ENCODE peak calls at places on chromosome X, in six cellular contexts. K is IMR-90, R is lower lobe of right lung, Q is Caki2, A is fibroblast of lung, X is PC-9. O is an unnamed sample.

GRCh38 chrX:80807606-80808159 is 2.0 kb downstream of the BRWD3 start:
- DNase-seq in R (no peak), Q (peak; percentile 15), A (no peak), K (no peak), X (no peak), O (no peak)

GRCh38 chrX:111039606-111040005 is 56.4 kb upstream of the PAK3 start:
- DNase-seq in K (no peak), Q (no peak), A (peak; percentile 10), X (no peak), R (no peak), O (no peak)

GRCh38 chrX:72297953-72298730 is 7.6 kb downstream of the CITED1 start:
- DNase-seq in Q (no peak), K (no peak), X (no peak), R (no peak), A (peak; percentile 19), O (no peak)

GRCh38 chrX:143873343-143873742 is 10.5 kb upstream of the UBE2NL start:
- DNase-seq in Q (no peak), X (peak; percentile 11), R (no peak), K (no peak), A (peak; percentile 28), O (no peak)

GRCh38 chrX:53045002-53045401 is 3.6 kb upstream of the GPR173 start:
- DNase-seq in A (no peak), R (no peak), Q (no peak), K (no peak), X (no peak), O (no peak)

GRCh38 chrX:94123062-94123461 is 449.1 kb downstream of the FAM133A start:
- DNase-seq in Q (no peak), A (no peak), R (no peak), X (no peak), K (no peak), O (no peak)

GRCh38 chrX:9700555-9700954 is 65.1 kb downstream of the GPR143 start:
- DNase-seq in X (no peak), A (no peak), Q (no peak), R (no peak), K (no peak), O (no peak)

GRCh38 chrX:153703036-153703370 is 15.3 kb downstream of the SLC6A8 start:
- DNase-seq in X (peak; percentile 19), K (peak; percentile 75), A (peak; percentile 79), R (peak; percentile 58), Q (peak; percentile 45), O (no peak)

GRCh38 chrX:43448688-43449087 is 207.4 kb upstream of the MAOA start:
- DNase-seq in K (no peak), A (no peak), X (no peak), R (no peak), Q (no peak), O (no peak)

GRCh38 chrX:155027509-155028066 is 944 bp downstream of the FUNDC2 start:
- DNase-seq in R (no peak), A (peak; percentile 77), K (peak; percentile 70), Q (peak; percentile 40), X (peak; percentile 7), O (no peak)

GRCh38 chrX:18931972-18932371 is 51.9 kb downstream of the PHKA2 start:
- DNase-seq in R (no peak), K (peak; percentile 30), A (peak; percentile 7), X (no peak), Q (peak; percentile 10), O (no peak)

GRCh38 chrX:70481424-70481823 is 36.8 kb downstream of the DLG3 start:
- DNase-seq in A (no peak), K (no peak), Q (peak; percentile 40), R (no peak), X (no peak), O (no peak)

GRCh38 chrX:72268601-72269365 is 8.3 kb downstream of the RPS4X start:
- DNase-seq in A (peak; percentile 69), Q (no peak), X (no peak), K (peak; percentile 92), R (no peak), O (no peak)

GRCh38 chrX:31349515-31349914 is 277.7 kb upstream of the FTHL17 start:
- DNase-seq in R (no peak), Q (no peak), K (no peak), X (no peak), A (no peak), O (no peak)

GRCh38 chrX:22057667-22058066 is 25.5 kb downstream of the PHEX start:
- DNase-seq in X (no peak), R (no peak), K (no peak), A (no peak), Q (no peak), O (no peak)

GRCh38 chrX:70444326-70445196 is at the start of gene DLG3:
- DNase-seq in R (no peak), A (peak; percentile 41), Q (no peak), X (peak; percentile 12), K (peak; percentile 51), O (no peak)

GRCh38 chrX:107787827-107788226 is 10.3 kb downstream of the NCBP2L start:
- DNase-seq in K (no peak), A (peak; percentile 10), Q (no peak), X (no peak), R (no peak), O (no peak)

GRCh38 chrX:133544105-133544504 is 128.8 kb upstream of the GPC4 start:
- DNase-seq in R (no peak), K (peak; percentile 7), Q (peak; percentile 75), X (peak; percentile 70), A (peak; percentile 72), O (no peak)

GRCh38 chrX:110402091-110402854 is 43.6 kb downstream of the RTL9 start:
- DNase-seq in X (peak; percentile 86), Q (no peak), A (peak; percentile 74), K (peak; percentile 74), R (no peak), O (no peak)

GRCh38 chrX:101385795-101386541 is at the start of gene BTK:
- DNase-seq in A (no peak), Q (no peak), R (peak; percentile 51), K (no peak), X (no peak), O (no peak)

GRCh38 chrX:20477836-20478532 is 211.3 kb upstream of the RPS6KA3 start:
- DNase-seq in A (no peak), X (no peak), Q (no peak), R (peak; percentile 48), K (no peak), O (no peak)

GRCh38 chrX:77451041-77451440 is 3.9 kb downstream of the FGF16 start:
- DNase-seq in K (peak; percentile 52), A (peak; percentile 73), Q (no peak), R (no peak), X (no peak), O (no peak)

GRCh38 chrX:19382500-19383145 is 38.9 kb downstream of the PDHA1 start:
- DNase-seq in Q (no peak), R (peak; percentile 62), A (peak; percentile 8), K (peak; percentile 32), X (peak; percentile 27), O (no peak)

GRCh38 chrX:1109580-1110119 is 102.8 kb downstream of the CRLF2 start:
- DNase-seq in A (no peak), X (no peak), Q (no peak), K (no peak), R (no peak), O (no peak)

GRCh38 chrX:149092179-149092578 is 412.9 kb downstream of the IDS start:
- DNase-seq in X (no peak), K (no peak), A (no peak), R (no peak), Q (no peak), O (no peak)

GRCh38 chrX:124719060-124719459 is 372.7 kb downstream of the SH2D1A start:
- DNase-seq in K (no peak), X (no peak), Q (no peak), R (no peak), A (no peak), O (no peak)